ENCODE peak calls at places on chromosomes 11 and 22, in four cellular contexts. N, I, J and Q are unnamed samples.

GRCh38 chr22:33909075-33909458 is 11.2 kb downstream of the LARGE1 start:
- DNase-seq in N (no peak), I (no peak), J (peak; percentile 49), Q (no peak)

GRCh38 chr11:32885556-32885955 is 7.1 kb upstream of the QSER1 start:
- DNase-seq in J (no peak), I (no peak), N (peak; percentile 35), Q (no peak)

GRCh38 chr22:28181332-28181731 is 262.3 kb upstream of the PITPNB start:
- DNase-seq in I (no peak), N (no peak), J (no peak), Q (no peak)

GRCh38 chr22:42764895-42765363 is 44.3 kb upstream of the A4GALT start:
- DNase-seq in N (no peak), J (no peak), I (no peak), Q (no peak)

GRCh38 chr11:122871302-122871701 is 11.3 kb upstream of the JHY start:
- DNase-seq in J (no peak), N (no peak), I (no peak), Q (no peak)

GRCh38 chr11:77108436-77108835 is 5.8 kb downstream of the OMP start:
- DNase-seq in I (no peak), J (no peak), N (no peak), Q (no peak)

GRCh38 chr11:95256204-95256819 is 25.3 kb upstream of the SESN3 start:
- DNase-seq in I (peak; percentile 30), J (no peak), N (no peak), Q (no peak)

GRCh38 chr11:114607753-114608459 is 12.3 kb upstream of the NXPE4 start:
- DNase-seq in I (no peak), N (no peak), J (no peak), Q (no peak)

GRCh38 chr22:37267128-37267587 is 15.2 kb upstream of the CYTH4 start:
- DNase-seq in J (no peak), I (peak; percentile 58), N (peak; percentile 86), Q (peak; percentile 87)

GRCh38 chr11:66443602-66444001 is 5.0 kb upstream of the MRPL11 start:
- DNase-seq in N (no peak), J (no peak), I (no peak), Q (no peak)

GRCh38 chr11:66432597-66432996 is 6.1 kb downstream of the MRPL11 start:
- DNase-seq in I (no peak), J (no peak), N (no peak), Q (no peak)

GRCh38 chr11:66438504-66439466 is at the start of gene MRPL11:
- DNase-seq in N (peak; percentile 95), J (peak; percentile 92), I (peak; percentile 96), Q (peak; percentile 94)

GRCh38 chr11:66438009-66438503 is 592 bp downstream of the MRPL11 start:
- DNase-seq in J (no peak), I (peak; percentile 25), N (no peak), Q (no peak)
- TF ChIP-seq ELF4 in J (no peak), I (no peak), N (no peak), Q (no peak)

DNA sequence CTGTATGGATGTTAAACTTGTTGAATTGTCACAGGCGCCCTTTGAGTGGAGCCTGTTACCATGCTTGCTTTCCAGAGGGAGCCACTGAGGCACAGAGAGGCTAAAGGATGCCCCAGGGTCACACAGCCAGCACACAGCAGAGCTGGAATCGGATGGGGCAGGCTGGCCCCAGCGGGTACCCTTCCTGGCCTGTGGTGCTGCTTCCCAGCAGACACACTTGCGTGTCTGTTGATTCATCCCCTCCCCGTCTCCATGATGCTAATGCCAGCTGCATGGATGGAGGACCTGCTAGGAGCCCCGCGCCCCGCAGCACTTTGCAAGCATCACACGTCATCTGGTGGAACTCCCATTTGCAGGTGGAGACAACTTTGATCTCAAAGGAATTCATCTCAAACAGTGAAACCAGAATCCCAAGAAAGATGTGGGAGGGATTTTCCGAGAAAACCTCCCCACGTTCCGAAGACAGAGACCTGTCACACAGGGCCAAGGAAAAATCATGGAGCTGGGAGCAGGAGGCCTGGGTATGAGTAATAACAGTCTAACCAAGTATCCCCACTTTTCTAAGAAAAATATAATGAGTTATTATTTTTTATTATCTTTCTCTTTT is 52.5 kb upstream of the SHISAL1 start:
- DNase-seq in N (no peak), J (no peak), I (no peak), Q (no peak)
- TF ChIP-seq ELF4 in N (no peak), J (no peak), I (no peak), Q (no peak)

GRCh38 chr11:113447621-113448310 is 27.4 kb downstream of the DRD2 start:
- DNase-seq in N (no peak), I (peak; percentile 42), J (no peak), Q (no peak)

GRCh38 chr11:113446938-113447337 is 28.3 kb downstream of the DRD2 start:
- DNase-seq in J (no peak), I (no peak), N (no peak), Q (no peak)

GRCh38 chr11:113444469-113445122 is 30.6 kb downstream of the DRD2 start:
- DNase-seq in I (no peak), J (no peak), N (no peak), Q (no peak)

GRCh38 chr11:113448311-113448666 is 26.9 kb downstream of the DRD2 start:
- DNase-seq in J (no peak), N (no peak), I (no peak), Q (no peak)

GRCh38 chr11:113446112-113446511 is 29.1 kb downstream of the DRD2 start:
- DNase-seq in N (no peak), I (no peak), J (no peak), Q (no peak)
- TF ChIP-seq ELF4 in N (no peak), I (no peak), J (no peak), Q (no peak)

GRCh38 chr11:117941163-117941707 is 12.0 kb upstream of the TMPRSS13 start:
- DNase-seq in N (no peak), J (no peak), I (no peak), Q (no peak)
- TF ChIP-seq ELF4 in N (no peak), J (no peak), I (no peak), Q (no peak)

GRCh38 chr22:45103756-45104155 is 60.0 kb upstream of the NUP50 start:
- DNase-seq in N (peak; percentile 29), I (no peak), J (no peak), Q (no peak)
- TF ChIP-seq ELF4 in N (no peak), I (no peak), J (no peak), Q (no peak)

DNA sequence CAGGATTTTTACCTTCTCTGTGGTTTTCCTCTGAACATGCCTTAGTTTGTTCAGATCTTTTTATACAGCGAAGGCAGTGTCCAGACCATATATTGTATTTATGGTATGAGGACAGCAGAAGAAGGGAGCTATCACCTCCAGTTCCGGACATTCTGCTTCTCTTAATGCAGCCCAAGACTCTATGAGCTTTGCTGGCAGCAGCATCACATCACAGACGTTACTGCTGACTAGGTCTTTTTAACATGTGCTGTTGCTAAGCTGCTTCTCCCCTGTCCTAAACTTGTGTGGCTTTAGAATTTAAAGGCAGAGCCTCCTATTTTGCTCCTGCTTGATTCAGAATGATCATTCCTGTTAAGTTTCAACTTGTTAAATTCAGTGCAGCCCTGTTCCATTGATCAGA is 13.4 kb downstream of the MICAL2 start:
- DNase-seq in I (no peak), J (no peak), N (no peak), Q (no peak)
- TF ChIP-seq ELF4 in I (no peak), J (no peak), N (no peak), Q (no peak)

DNA sequence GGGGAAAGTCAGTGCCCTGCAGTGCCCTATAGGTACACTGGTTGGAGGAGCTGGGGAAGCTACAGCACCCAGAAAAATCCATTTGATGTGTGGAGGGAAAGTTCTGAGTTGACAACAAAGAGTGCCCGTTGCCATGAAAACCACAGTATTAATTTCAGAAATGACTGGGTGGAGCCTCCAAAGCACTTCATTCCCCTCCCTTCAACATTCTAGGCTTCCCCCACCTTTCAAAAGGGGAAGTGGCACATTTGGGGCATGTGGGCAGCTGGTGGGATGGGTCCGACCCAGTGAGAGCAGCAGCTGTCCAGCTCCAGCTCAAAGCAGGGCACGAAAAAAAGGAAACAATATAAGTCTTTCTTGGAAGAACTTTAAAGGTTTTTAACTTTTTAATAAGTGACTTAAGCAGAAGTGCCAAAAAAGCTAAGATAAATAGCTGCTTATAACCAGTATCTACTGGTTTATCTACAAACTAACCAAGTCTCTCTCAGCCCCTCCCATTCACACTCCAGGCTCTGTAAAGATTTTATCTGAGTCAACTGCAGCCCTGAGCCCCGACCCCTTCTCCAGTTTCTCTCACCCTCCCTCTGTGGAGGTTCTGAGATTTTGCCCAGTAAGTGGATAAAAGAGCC is 9.0 kb upstream of the AHNAK start:
- DNase-seq in I (peak; percentile 56), J (no peak), N (no peak), Q (no peak)
- TF ChIP-seq ELF4 in I (no peak), J (no peak), N (no peak), Q (no peak)

DNA sequence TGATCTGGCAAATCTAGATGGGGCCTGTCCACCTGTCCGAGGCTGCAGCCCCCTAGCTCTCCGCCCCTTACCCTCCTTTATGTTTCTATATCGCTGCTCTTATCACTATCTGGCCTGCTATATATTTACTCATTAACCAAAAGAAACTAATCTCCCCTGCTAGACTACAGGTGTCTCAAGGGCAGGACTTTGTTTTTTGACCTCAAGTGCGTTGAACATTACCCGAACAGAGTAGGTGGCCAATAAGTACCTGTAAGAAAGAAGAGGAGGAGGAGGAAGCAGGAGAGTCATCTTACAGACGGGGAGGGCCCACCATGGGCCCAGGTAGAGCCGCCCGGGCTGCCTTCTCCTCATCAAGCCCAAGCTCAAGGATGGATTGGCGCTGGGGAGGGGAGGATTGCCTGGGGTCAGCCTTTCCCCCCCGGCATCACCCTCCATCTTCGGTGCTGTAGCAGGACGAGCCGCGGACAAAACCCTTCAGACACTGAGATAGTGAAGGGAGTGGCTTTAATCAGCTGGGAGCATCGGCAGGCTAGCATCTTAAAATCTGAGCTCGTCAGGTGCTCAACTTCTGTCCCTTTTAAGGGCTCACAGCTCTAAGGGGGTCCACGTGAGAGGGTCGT is 1.2 kb upstream of the P2RY6 start:
- DNase-seq in J (no peak), I (no peak), N (no peak), Q (no peak)
- TF ChIP-seq ELF4 in J (no peak), I (no peak), N (no peak), Q (no peak)

DNA sequence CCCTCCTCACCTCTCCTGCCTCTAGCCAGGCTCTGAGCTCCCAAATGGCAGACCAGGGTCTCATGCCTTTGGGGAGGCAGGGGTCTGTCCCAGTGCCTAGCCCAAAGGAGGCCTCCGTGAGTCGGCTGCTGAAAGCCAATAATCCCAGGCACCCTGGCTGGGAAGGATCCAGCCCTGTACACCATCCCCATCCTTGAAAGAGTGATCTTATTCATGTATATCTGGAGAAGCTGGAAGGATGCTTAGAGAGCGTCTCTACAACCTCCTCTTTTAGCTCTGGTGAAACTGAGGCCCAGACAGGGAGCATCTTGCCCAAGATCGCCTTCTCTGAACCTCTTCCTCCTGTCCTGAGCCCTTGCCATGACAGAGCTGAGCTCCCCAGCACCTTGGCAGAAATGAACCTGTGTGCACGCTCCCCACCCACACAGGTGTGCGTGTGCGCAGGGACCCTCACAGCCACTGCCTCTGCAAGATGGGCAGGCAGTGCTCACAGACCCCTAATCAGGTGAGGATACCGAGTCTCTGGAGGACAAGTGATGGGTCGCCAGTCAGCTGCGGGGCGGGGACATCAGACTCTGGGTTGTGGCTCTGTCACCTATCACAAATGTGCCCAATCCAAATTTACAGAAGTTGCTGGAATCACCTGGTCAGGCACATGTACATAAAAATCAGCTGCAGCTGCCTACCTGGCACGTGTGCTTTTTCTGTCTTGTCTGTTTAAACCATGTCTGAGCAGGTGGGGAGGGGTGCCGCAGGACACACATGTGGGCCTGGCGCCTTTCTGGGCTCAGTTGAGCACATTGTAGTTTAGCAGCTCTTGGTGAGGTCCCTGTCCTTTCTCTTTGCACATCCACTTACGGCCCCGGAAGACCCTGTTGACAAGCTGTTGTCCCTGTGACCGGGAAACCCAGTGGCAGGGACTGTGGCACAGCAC is 49.3 kb upstream of the WNT7B start:
- DNase-seq in N (peak; percentile 9), J (no peak), I (no peak), Q (no peak)
- TF ChIP-seq ELF4 in N (no peak), J (no peak), I (no peak), Q (no peak)